ENCODE peak calls at places on chromosomes 12 and 14, in five cellular contexts. One of them, this sample, is unnamed.

GRCh38 chr14:98227000-98227726 is 1044.8 kb downstream of the BCL11B start:
- DNase-seq in K562: no peak
- DNase-seq in GM12878: peak; percentile 51
- DNase-seq in HepG2: no peak
- DNase-seq in SK-N-SH: no peak
- DNase-seq in this sample: no peak

GRCh38 chr12:122489038-122489437 is 11.7 kb downstream of the ZCCHC8 start:
- DNase-seq in K562: peak; percentile 34
- DNase-seq in GM12878: no peak
- DNase-seq in HepG2: peak; percentile 91
- DNase-seq in SK-N-SH: no peak
- DNase-seq in this sample: no peak

GRCh38 chr12:56267443-56268071 is 815 bp downstream of the COQ10A start:
- DNase-seq in K562: peak; percentile 52
- DNase-seq in GM12878: no peak
- DNase-seq in HepG2: peak; percentile 44
- DNase-seq in SK-N-SH: peak; percentile 53
- DNase-seq in this sample: peak; percentile 48

GRCh38 chr12:1919284-1919683 is 832 bp upstream of the CACNA2D4 start:
- DNase-seq in K562: no peak
- DNase-seq in GM12878: no peak
- DNase-seq in HepG2: no peak
- DNase-seq in SK-N-SH: peak; percentile 9
- DNase-seq in this sample: no peak

GRCh38 chr12:96985515-96986362 is 78.7 kb downstream of the NEDD1 start:
- DNase-seq in K562: peak; percentile 66
- DNase-seq in GM12878: no peak
- DNase-seq in HepG2: no peak
- DNase-seq in SK-N-SH: no peak
- DNase-seq in this sample: no peak

GRCh38 chr12:58148405-58148804 is 207.0 kb downstream of the ATP23 start:
- DNase-seq in K562: peak; percentile 16
- DNase-seq in GM12878: no peak
- DNase-seq in HepG2: no peak
- DNase-seq in SK-N-SH: peak; percentile 15
- DNase-seq in this sample: no peak

GRCh38 chr12:114447274-114447716 is 41.4 kb upstream of the TBX5 start:
- DNase-seq in K562: no peak
- DNase-seq in GM12878: no peak
- DNase-seq in HepG2: no peak
- DNase-seq in SK-N-SH: no peak
- DNase-seq in this sample: no peak

GRCh38 chr12:47206450-47206830 is 126.7 kb upstream of the AMIGO2 start:
- DNase-seq in K562: no peak
- DNase-seq in GM12878: no peak
- DNase-seq in HepG2: no peak
- DNase-seq in SK-N-SH: no peak
- DNase-seq in this sample: no peak

GRCh38 chr12:107514887-107515445 is 170.6 kb upstream of the PWP1 start:
- DNase-seq in K562: no peak
- DNase-seq in GM12878: no peak
- DNase-seq in HepG2: peak; percentile 46
- DNase-seq in SK-N-SH: no peak
- DNase-seq in this sample: no peak

GRCh38 chr14:59398841-59399240 is 66.3 kb downstream of the GPR135 start:
- DNase-seq in K562: no peak
- DNase-seq in GM12878: no peak
- DNase-seq in HepG2: no peak
- DNase-seq in SK-N-SH: no peak
- DNase-seq in this sample: peak; percentile 95

GRCh38 chr14:39023939-39024871 is 78.8 kb downstream of the SEC23A start:
- DNase-seq in K562: no peak
- DNase-seq in GM12878: no peak
- DNase-seq in HepG2: peak; percentile 100
- DNase-seq in SK-N-SH: no peak
- DNase-seq in this sample: no peak

GRCh38 chr12:57086951-57087688 is 1.8 kb upstream of the NAB2 start:
- DNase-seq in K562: peak; percentile 90
- DNase-seq in GM12878: no peak
- DNase-seq in HepG2: no peak
- DNase-seq in SK-N-SH: peak; percentile 75
- DNase-seq in this sample: no peak

GRCh38 chr12:103333676-103334075 is 162.1 kb downstream of the C12orf42 start:
- DNase-seq in K562: no peak
- DNase-seq in GM12878: no peak
- DNase-seq in HepG2: no peak
- DNase-seq in SK-N-SH: no peak
- DNase-seq in this sample: no peak

GRCh38 chr12:92930421-92930820 is 1.3 kb upstream of the EEA1 start:
- DNase-seq in K562: no peak
- DNase-seq in GM12878: no peak
- DNase-seq in HepG2: no peak
- DNase-seq in SK-N-SH: no peak
- DNase-seq in this sample: no peak

GRCh38 chr14:56797569-56798446 is 12.5 kb downstream of the OTX2 start:
- DNase-seq in K562: no peak
- DNase-seq in GM12878: no peak
- DNase-seq in HepG2: no peak
- DNase-seq in SK-N-SH: no peak
- DNase-seq in this sample: no peak

GRCh38 chr12:88703790-88704189 is 123.5 kb upstream of the KITLG start:
- DNase-seq in K562: no peak
- DNase-seq in GM12878: no peak
- DNase-seq in HepG2: no peak
- DNase-seq in SK-N-SH: no peak
- DNase-seq in this sample: no peak

GRCh38 chr12:6218526-6218925 is 18.3 kb downstream of the CD9 start:
- DNase-seq in K562: no peak
- DNase-seq in GM12878: no peak
- DNase-seq in HepG2: no peak
- DNase-seq in SK-N-SH: no peak
- DNase-seq in this sample: no peak

GRCh38 chr12:77438639-77439038 is 373.3 kb upstream of the E2F7 start:
- DNase-seq in K562: no peak
- DNase-seq in GM12878: no peak
- DNase-seq in HepG2: no peak
- DNase-seq in SK-N-SH: no peak
- DNase-seq in this sample: no peak

GRCh38 chr14:90849787-90850444 is 33.7 kb upstream of the TTC7B start:
- DNase-seq in K562: no peak
- DNase-seq in GM12878: no peak
- DNase-seq in HepG2: no peak
- DNase-seq in SK-N-SH: no peak
- DNase-seq in this sample: no peak

GRCh38 chr12:123595729-123596128 is 6.2 kb upstream of the DDX55 start:
- DNase-seq in K562: no peak
- DNase-seq in GM12878: no peak
- DNase-seq in HepG2: peak; percentile 96
- DNase-seq in SK-N-SH: no peak
- DNase-seq in this sample: no peak

GRCh38 chr12:113137861-113138783 is 2.6 kb upstream of the RASAL1 start:
- DNase-seq in K562: no peak
- DNase-seq in GM12878: no peak
- DNase-seq in HepG2: no peak
- DNase-seq in SK-N-SH: peak; percentile 27
- DNase-seq in this sample: no peak

GRCh38 chr14:72638021-72638420 is 255.9 kb downstream of the DPF3 start:
- DNase-seq in K562: no peak
- DNase-seq in GM12878: no peak
- DNase-seq in HepG2: no peak
- DNase-seq in SK-N-SH: no peak
- DNase-seq in this sample: no peak

GRCh38 chr14:95486875-95487668 is 29.4 kb downstream of the SYNE3 start:
- DNase-seq in K562: no peak
- DNase-seq in GM12878: no peak
- DNase-seq in HepG2: no peak
- DNase-seq in SK-N-SH: no peak
- DNase-seq in this sample: peak; percentile 68

GRCh38 chr14:50047274-50047676 is 69.1 kb downstream of the VCPKMT start:
- DNase-seq in K562: no peak
- DNase-seq in GM12878: peak; percentile 73
- DNase-seq in HepG2: peak; percentile 79
- DNase-seq in SK-N-SH: no peak
- DNase-seq in this sample: no peak

GRCh38 chr12:90945070-90945649 is 9.8 kb downstream of the CCER1 start:
- DNase-seq in K562: no peak
- DNase-seq in GM12878: no peak
- DNase-seq in HepG2: peak; percentile 29
- DNase-seq in SK-N-SH: peak; percentile 20
- DNase-seq in this sample: no peak

GRCh38 chr12:108764540-108765288 is 33.4 kb upstream of the CORO1C start:
- DNase-seq in K562: no peak
- DNase-seq in GM12878: no peak
- DNase-seq in HepG2: no peak
- DNase-seq in SK-N-SH: no peak
- DNase-seq in this sample: no peak

GRCh38 chr14:69037790-69038448 is 58.8 kb upstream of the ACTN1 start:
- DNase-seq in K562: no peak
- DNase-seq in GM12878: no peak
- DNase-seq in HepG2: no peak
- DNase-seq in SK-N-SH: peak; percentile 80
- DNase-seq in this sample: no peak

GRCh38 chr12:125193376-125193775 is 128.1 kb downstream of the AACS start:
- DNase-seq in K562: no peak
- DNase-seq in GM12878: no peak
- DNase-seq in HepG2: no peak
- DNase-seq in SK-N-SH: no peak
- DNase-seq in this sample: no peak

GRCh38 chr12:58918475-58918874 is 1.8 kb downstream of the LRIG3 start:
- DNase-seq in K562: no peak
- DNase-seq in GM12878: no peak
- DNase-seq in HepG2: no peak
- DNase-seq in SK-N-SH: no peak
- DNase-seq in this sample: no peak

GRCh38 chr12:21538259-21538658 is 12.2 kb downstream of the SPX start:
- DNase-seq in K562: no peak
- DNase-seq in GM12878: no peak
- DNase-seq in HepG2: no peak
- DNase-seq in SK-N-SH: no peak
- DNase-seq in this sample: no peak

GRCh38 chr14:61109288-61109687 is 128.2 kb downstream of the SLC38A6 start:
- DNase-seq in K562: no peak
- DNase-seq in GM12878: no peak
- DNase-seq in HepG2: no peak
- DNase-seq in SK-N-SH: no peak
- DNase-seq in this sample: no peak

GRCh38 chr14:56487090-56487667 is 92.4 kb upstream of the TMEM260 start:
- DNase-seq in K562: no peak
- DNase-seq in GM12878: no peak
- DNase-seq in HepG2: no peak
- DNase-seq in SK-N-SH: no peak
- DNase-seq in this sample: no peak

GRCh38 chr12:34398366-34398705 is 376.0 kb downstream of the ALG10 start:
- DNase-seq in K562: peak; percentile 1
- DNase-seq in GM12878: no peak
- DNase-seq in HepG2: no peak
- DNase-seq in SK-N-SH: peak; percentile 0
- DNase-seq in this sample: no peak

GRCh38 chr14:75542585-75543091 is 20.4 kb downstream of the BATF start:
- DNase-seq in K562: peak; percentile 28
- DNase-seq in GM12878: no peak
- DNase-seq in HepG2: no peak
- DNase-seq in SK-N-SH: no peak
- DNase-seq in this sample: peak; percentile 81

DNA sequence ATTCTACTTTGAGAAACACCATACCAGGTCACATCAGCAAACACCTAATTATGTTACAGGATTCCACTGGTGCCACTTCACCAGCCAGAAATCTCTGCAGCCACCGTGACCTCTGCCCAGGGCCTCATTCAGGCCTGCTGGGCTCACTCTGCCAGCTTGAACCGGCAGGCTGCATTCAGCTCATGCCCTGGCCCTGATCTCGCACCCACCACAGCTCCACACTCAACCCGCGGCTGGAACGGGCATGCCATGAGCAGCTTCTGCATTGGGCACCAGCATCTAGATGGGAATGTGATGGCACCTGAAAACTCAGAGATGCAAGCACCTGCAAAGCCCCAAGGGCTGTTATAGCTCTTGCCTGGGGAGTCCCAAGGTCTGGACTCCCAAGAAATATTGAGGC is 168.7 kb downstream of the DPY19L2 start:
- DNase-seq in K562: no peak
- DNase-seq in GM12878: no peak
- DNase-seq in HepG2: no peak
- DNase-seq in SK-N-SH: no peak
- DNase-seq in this sample: no peak
- TF ChIP-seq REST in K562: no peak
- TF ChIP-seq REST in GM12878: no peak
- TF ChIP-seq REST in HepG2: no peak
- TF ChIP-seq REST in SK-N-SH: no peak
- TF ChIP-seq REST in this sample: no peak

GRCh38 chr14:99602054-99602787 is 1.8 kb downstream of the CCDC85C start:
- DNase-seq in K562: no peak
- DNase-seq in GM12878: no peak
- DNase-seq in HepG2: peak; percentile 31
- DNase-seq in SK-N-SH: no peak
- DNase-seq in this sample: no peak
- TF ChIP-seq GABPA in K562: no peak
- TF ChIP-seq GABPA in GM12878: no peak
- TF ChIP-seq GABPA in HepG2: no peak
- TF ChIP-seq GABPA in SK-N-SH: no peak
- TF ChIP-seq GABPA in this sample: no peak

DNA sequence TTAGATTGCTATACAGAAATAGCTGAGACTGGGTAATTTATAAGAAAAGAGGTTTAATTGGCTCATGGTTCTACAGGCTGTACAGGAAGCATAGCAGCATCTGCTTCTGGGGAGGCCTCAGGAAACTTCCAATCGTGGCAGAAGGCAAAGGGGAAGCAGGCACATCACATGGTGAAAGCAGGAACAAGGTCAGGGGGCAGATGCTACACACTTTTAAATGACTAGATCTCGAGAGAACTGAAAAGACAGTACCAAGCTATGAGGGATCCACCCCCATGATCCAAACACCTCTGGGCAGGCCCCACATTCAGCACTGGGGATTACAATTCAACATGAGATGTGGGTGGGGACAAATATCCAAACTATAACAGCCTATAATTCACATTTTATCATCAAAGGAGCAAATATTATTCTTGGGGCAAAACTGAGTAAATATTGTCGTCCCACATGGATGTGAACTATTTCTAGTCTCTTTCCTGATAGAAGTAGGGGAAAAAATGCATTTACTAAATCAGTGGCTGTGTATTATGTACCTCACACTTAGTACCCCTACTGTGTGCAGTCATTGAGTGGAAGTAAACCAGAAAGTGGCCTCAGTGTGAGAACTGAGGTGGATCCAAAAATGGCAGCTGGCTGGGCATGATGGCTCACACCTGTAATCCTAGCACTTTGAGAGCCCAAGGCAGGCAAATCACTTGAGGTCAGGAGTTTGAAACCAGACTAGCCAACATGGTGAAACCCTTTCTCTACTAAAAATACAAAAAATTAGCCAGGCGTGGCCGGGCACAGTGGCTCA is 25.4 kb upstream of the A2ML1 start:
- DNase-seq in K562: no peak
- DNase-seq in GM12878: no peak
- DNase-seq in HepG2: no peak
- DNase-seq in SK-N-SH: no peak
- DNase-seq in this sample: no peak
- H3K27ac ChIP-seq in K562: no peak overlapping the region
- H3K27ac ChIP-seq in GM12878: no peak overlapping the region
- H3K27ac ChIP-seq in HepG2: no peak overlapping the region
- H3K27ac ChIP-seq in SK-N-SH: no peak overlapping the region
- H3K27ac ChIP-seq in this sample: no peak overlapping the region

GRCh38 chr14:33900706-33901105 is 50.2 kb downstream of the EGLN3 start:
- DNase-seq in K562: no peak
- DNase-seq in GM12878: no peak
- DNase-seq in HepG2: no peak
- DNase-seq in SK-N-SH: no peak
- DNase-seq in this sample: no peak
- TF ChIP-seq REST in K562: no peak
- TF ChIP-seq REST in GM12878: no peak
- TF ChIP-seq REST in HepG2: no peak
- TF ChIP-seq REST in SK-N-SH: no peak
- TF ChIP-seq REST in this sample: no peak

This sample was measured in HL-60.